ENCODE peak calls at places on chromosome 18, in ten cellular contexts. C is Caki2; M is foreskin fibroblast; T is COLO829; Q is left lung; J is Kasumi-1; N is pons; X is stimulated activated CD4-positive, alpha-beta T cell treated with anti-CD3 and anti-CD28 coated beads, Interleukin-12 subunit alpha, Interleukin-12 subunit beta, amount 100 ng/mL, for 4 hours; D is tibial artery; H is HFFc6. G is an unnamed sample.

GRCh38 chr18:41075212-41075611 is 879.8 kb upstream of the PIK3C3 start:
- DNase-seq in Q (no peak), N (no peak), D (no peak), J (no peak), C (no peak), H (peak; percentile 41), T (no peak), X (no peak), M (peak; percentile 74), G (peak; percentile 12)

GRCh38 chr18:70663141-70663540 is 374.3 kb downstream of the SOCS6 start:
- DNase-seq in M (no peak), T (no peak), D (no peak), N (no peak), H (no peak), X (no peak), C (no peak), J (no peak), Q (no peak), G (no peak)

GRCh38 chr18:72672364-72673151 is 128.4 kb upstream of the CBLN2 start:
- DNase-seq in Q (no peak), T (peak; percentile 26), X (no peak), C (peak; percentile 12), H (peak; percentile 17), M (peak; percentile 22), N (peak; percentile 38), J (peak; percentile 78), D (no peak), G (peak; percentile 9)

GRCh38 chr18:58169472-58169871 is 125.4 kb downstream of the NEDD4L start:
- DNase-seq in N (no peak), M (no peak), D (no peak), H (no peak), J (no peak), C (no peak), Q (no peak), T (no peak), X (no peak), G (no peak)

GRCh38 chr18:36518839-36519238 is 221.3 kb downstream of the FHOD3 start:
- DNase-seq in M (no peak), C (no peak), J (no peak), H (no peak), N (no peak), X (no peak), T (no peak), Q (no peak), D (no peak), G (no peak)

GRCh38 chr18:59737776-59738295 is 40.6 kb upstream of the CCBE1 start:
- DNase-seq in D (no peak), J (no peak), M (no peak), Q (no peak), C (no peak), X (no peak), T (no peak), N (no peak), H (no peak), G (no peak)

GRCh38 chr18:2905802-2906521 is 59.2 kb downstream of the EMILIN2 start:
- DNase-seq in J (peak; percentile 61), X (peak; percentile 47), C (no peak), H (no peak), T (peak; percentile 28), N (peak; percentile 29), Q (peak; percentile 93), M (peak; percentile 82), D (peak; percentile 81), G (peak; percentile 57)

GRCh38 chr18:47767699-47768098 is 162.8 kb downstream of the SMAD2 start:
- DNase-seq in T (no peak), X (no peak), H (no peak), C (no peak), Q (no peak), N (no peak), J (no peak), D (no peak), M (no peak), G (no peak)

GRCh38 chr18:8406486-8407250 is 202.6 kb upstream of the RAB12 start:
- DNase-seq in M (no peak), C (no peak), J (no peak), X (no peak), H (no peak), Q (no peak), D (no peak), N (no peak), T (no peak), G (no peak)

G was measured in fibroblast of villous mesenchyme.